ENCODE peak calls at places on chromosomes 11 and 22, in five cellular contexts. H is HCT116, I is mesendoderm, R is Karpas-422, X is fibroblast of lung. L is an unnamed sample.

GRCh38 chr22:44363214-44363979 is 50.6 kb upstream of the SHISAL1 start:
- DNase-seq in X (peak; percentile 97), H (no peak), R (no peak), I (no peak), L (peak; percentile 43)

GRCh38 chr22:19368876-19369275 is 62.7 kb downstream of the HIRA start:
- DNase-seq in R (no peak), I (no peak), X (no peak), H (no peak), L (no peak)

GRCh38 chr11:32098142-32098903 is 7.4 kb downstream of the RCN1 start:
- DNase-seq in R (no peak), X (no peak), I (no peak), H (no peak), L (no peak)

GRCh38 chr22:37990302-37990701 is 5.9 kb upstream of the SOX10 start:
- DNase-seq in H (no peak), R (no peak), I (no peak), X (peak; percentile 5), L (no peak)

GRCh38 chr11:23569134-23569533 is 708.9 kb upstream of the CCDC179 start:
- DNase-seq in H (no peak), R (no peak), X (peak; percentile 26), I (no peak), L (no peak)

GRCh38 chr11:100687032-100687629 is at the start of gene ARHGAP42:
- DNase-seq in I (peak; percentile 93), H (no peak), R (no peak), X (peak; percentile 62), L (peak; percentile 95)

GRCh38 chr11:70127653-70128434 is 49.7 kb downstream of the ANO1 start:
- DNase-seq in I (peak; percentile 84), R (no peak), H (no peak), X (no peak), L (no peak)

GRCh38 chr11:5992604-5993251 is 5.9 kb upstream of the OR52L1 start:
- DNase-seq in X (peak; percentile 4), I (peak; percentile 65), H (peak; percentile 13), R (peak; percentile 48), L (no peak)

GRCh38 chr11:126433244-126433846 is 77.9 kb downstream of the ST3GAL4 start:
- DNase-seq in R (no peak), X (no peak), I (no peak), H (no peak), L (no peak)

GRCh38 chr22:44884968-44885805 is 124.6 kb downstream of the PHF21B start:
- DNase-seq in H (no peak), X (no peak), I (peak; percentile 51), R (no peak), L (peak; percentile 57)

GRCh38 chr11:27912916-27913315 is 195.0 kb downstream of the KIF18A start:
- DNase-seq in R (no peak), X (peak; percentile 14), H (no peak), I (no peak), L (no peak)

GRCh38 chr22:28627791-28628190 is 51.8 kb downstream of the TTC28 start:
- DNase-seq in X (no peak), I (no peak), H (no peak), R (no peak), L (no peak)

GRCh38 chr11:18581825-18582224 is 6.7 kb downstream of the UEVLD start:
- DNase-seq in X (no peak), R (no peak), I (no peak), H (no peak), L (no peak)

GRCh38 chr11:7353100-7353499 is 101.4 kb downstream of the SYT9 start:
- DNase-seq in I (peak; percentile 81), R (peak; percentile 82), X (no peak), H (peak; percentile 22), L (peak; percentile 79)

GRCh38 chr11:61874460-61874809 is 16.9 kb downstream of the FADS3 start:
- DNase-seq in R (no peak), H (no peak), I (no peak), X (no peak), L (no peak)

GRCh38 chr11:22763166-22763565 is 66.4 kb downstream of the SVIP start:
- DNase-seq in H (no peak), R (no peak), X (no peak), I (peak; percentile 7), L (no peak)

GRCh38 chr22:27295605-27296004 is 506.0 kb downstream of the MN1 start:
- DNase-seq in X (no peak), I (no peak), H (no peak), R (no peak), L (no peak)

GRCh38 chr22:26812731-26813130 is 155.3 kb downstream of the MIAT start:
- DNase-seq in R (no peak), I (no peak), H (no peak), X (no peak), L (no peak)

GRCh38 chr22:48758905-48759875 is 1068.5 kb downstream of the BRD1 start:
- DNase-seq in H (no peak), I (no peak), R (no peak), X (no peak), L (peak; percentile 25)

GRCh38 chr11:61985863-61986262 is 18.4 kb upstream of the FTH1 start:
- DNase-seq in X (no peak), H (no peak), R (no peak), I (no peak), L (no peak)

GRCh38 chr11:126477526-126478275 is 122.2 kb downstream of the ST3GAL4 start:
- DNase-seq in R (peak; percentile 53), I (no peak), X (no peak), H (no peak), L (no peak)

GRCh38 chr11:43989162-43989961 is 46.9 kb downstream of the C11orf96 start:
- DNase-seq in X (no peak), R (no peak), I (peak; percentile 80), H (no peak), L (peak; percentile 75)

GRCh38 chr11:69234171-69234570 is 59.8 kb upstream of the MYEOV start:
- DNase-seq in R (no peak), I (no peak), X (no peak), H (no peak), L (peak; percentile 12)

GRCh38 chr22:33785283-33785991 is 134.8 kb downstream of the LARGE1 start:
- DNase-seq in R (no peak), H (no peak), I (no peak), X (peak; percentile 46), L (no peak)

GRCh38 chr11:61841636-61842332 is 13.7 kb downstream of the FADS2 start:
- DNase-seq in I (no peak), R (no peak), X (no peak), H (no peak), L (no peak)

GRCh38 chr22:46579751-46580449 is 40.3 kb upstream of the GRAMD4 start:
- DNase-seq in H (no peak), X (no peak), I (no peak), R (no peak), L (peak; percentile 50)

GRCh38 chr11:44711113-44711512 is 15.6 kb upstream of the TSPAN18 start:
- DNase-seq in X (no peak), I (peak; percentile 75), H (no peak), R (no peak), L (peak; percentile 74)

GRCh38 chr11:70948855-70949551 is 303.4 kb downstream of the SHANK2 start:
- DNase-seq in I (no peak), H (no peak), X (no peak), R (peak; percentile 46), L (no peak)

DNA sequence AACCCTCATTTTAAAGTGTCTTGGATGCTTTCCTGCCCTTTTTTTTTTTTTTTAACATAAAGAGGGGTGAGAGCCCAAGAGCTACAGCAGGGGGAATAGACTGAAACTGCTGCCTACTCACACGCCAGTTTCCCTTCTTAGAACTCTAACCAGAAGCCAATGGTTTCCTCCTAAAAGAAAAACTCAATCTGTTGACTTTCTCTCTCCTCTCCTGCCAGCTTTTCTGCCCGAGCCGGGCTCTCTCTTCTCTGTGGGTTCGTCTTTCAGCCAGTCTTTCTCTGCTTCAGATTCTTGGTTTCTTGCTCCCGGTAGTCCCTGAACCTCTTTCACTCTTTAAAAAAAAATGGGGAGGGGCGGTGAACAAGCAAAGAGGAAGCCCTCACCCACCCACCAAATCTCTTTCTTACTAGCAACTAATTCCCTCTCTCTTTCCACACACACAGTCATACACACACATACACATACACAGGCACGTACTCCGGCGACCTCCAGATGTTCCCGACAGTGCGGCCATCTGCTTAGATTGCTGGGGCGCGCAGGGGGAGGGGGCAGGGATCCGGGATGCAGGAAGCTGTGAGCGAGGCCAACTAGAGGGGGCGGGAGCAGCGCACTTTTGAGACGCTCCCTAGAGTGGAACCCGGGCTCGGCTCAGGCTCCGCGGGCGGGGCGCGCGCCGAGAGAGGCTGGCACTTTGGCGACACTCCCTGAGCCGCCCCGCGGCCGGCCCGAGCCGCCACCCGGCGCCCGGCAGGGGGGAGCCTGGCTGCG is 446 bp upstream of the TSKU start:
- DNase-seq in X (peak; percentile 97), H (peak; percentile 79), I (peak; percentile 98), R (peak; percentile 65), L (peak; percentile 98)
- H3K9ac ChIP-seq in X (peak overlapping the region; percentile 43), H (peak overlapping the region; percentile 96), I (peak overlapping the region; percentile 89), R (no peak overlapping the region), L (peak overlapping the region; percentile 96)

GRCh38 chr11:19712281-19713220 is at the start of gene NAV2:
- DNase-seq in I (peak; percentile 96), H (peak; percentile 66), R (peak; percentile 92), X (peak; percentile 92), L (peak; percentile 95)
- H3K27me3 ChIP-seq in I (peaks cover 10% of the 10 kb centered on the region), H (no peaks in the 10 kb centered on the region), R (no peaks in the 10 kb centered on the region), X (no peaks in the 10 kb centered on the region), L (peaks cover 67% of the 10 kb centered on the region)

GRCh38 chr11:78350646-78351165 is 66.9 kb downstream of the GAB2 start:
- DNase-seq in X (peak; percentile 64), I (no peak), R (peak; percentile 73), H (no peak), L (no peak)
- H3K4me3 ChIP-seq in X (peak overlapping the region; percentile 38), I (no peak overlapping the region), R (peak overlapping the region; percentile 54), H (no peak overlapping the region), L (no peak overlapping the region)

GRCh38 chr22:24954114-24954463 is 1.6 kb downstream of the KIAA1671 start:
- DNase-seq in X (no peak), R (no peak), H (no peak), I (peak; percentile 40), L (peak; percentile 55)

GRCh38 chr22:24952837-24953293 is 349 bp downstream of the KIAA1671 start:
- DNase-seq in X (peak; percentile 47), I (peak; percentile 93), H (peak; percentile 31), R (no peak), L (peak; percentile 90)

GRCh38 chr22:24953294-24954113 is 988 bp downstream of the KIAA1671 start:
- DNase-seq in R (no peak), X (no peak), I (no peak), H (no peak), L (peak; percentile 69)

GRCh38 chr22:24950272-24950902 is 2.1 kb upstream of the KIAA1671 start:
- DNase-seq in H (no peak), I (peak; percentile 97), X (no peak), R (no peak), L (peak; percentile 94)

DNA sequence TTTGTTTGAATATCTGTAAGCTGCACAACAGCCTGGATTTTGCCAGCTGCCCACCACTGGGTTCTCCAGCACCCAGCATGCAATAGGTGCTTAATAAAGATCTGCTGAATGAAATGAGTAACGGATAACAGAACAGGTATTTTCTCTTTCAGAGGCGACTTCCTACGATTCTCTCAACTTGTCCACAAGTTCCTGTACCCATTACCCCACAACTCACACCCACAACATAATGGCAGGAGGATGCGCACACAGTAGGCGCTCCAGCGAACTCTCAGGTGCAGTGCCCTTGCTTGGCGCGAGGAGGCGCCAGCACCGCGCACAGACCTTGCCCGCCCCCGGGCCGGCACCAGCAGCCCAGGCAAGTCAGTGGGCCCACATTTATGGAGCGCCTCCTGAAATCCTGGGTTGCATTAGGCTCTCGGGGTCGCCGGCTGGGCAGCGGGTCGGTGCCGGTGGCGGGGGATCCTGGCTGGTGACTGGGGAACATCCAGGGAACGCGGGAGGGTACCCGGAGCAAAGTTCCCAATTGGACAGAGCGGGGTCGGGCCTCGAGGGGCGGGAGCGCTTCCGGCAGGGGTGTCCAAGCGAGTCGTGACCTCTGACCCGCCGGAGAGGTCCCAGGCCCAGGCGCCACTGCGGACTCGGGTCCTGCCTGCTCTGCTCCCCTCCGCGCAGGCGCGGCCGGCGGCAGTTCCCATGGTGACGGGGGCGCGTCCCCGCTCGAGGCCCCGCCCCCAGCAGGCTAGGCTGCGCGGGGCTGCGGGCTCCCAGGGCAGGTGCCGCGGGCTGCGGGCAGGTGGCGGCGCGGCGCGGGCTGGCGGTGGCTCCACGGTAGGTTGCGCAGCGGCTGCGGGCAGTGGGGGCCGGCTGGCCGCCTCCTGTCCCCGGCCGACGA is at the start of gene KIAA1671:
- DNase-seq in X (peak; percentile 48), H (peak; percentile 53), R (no peak), I (peak; percentile 98), L (peak; percentile 99)
- H3K9ac ChIP-seq in X (peak within 1 kb of the TSS; percentile 52), H (peak within 1 kb of the TSS; percentile 92), R (no peak within 1 kb of the TSS), I (peak within 1 kb of the TSS; percentile 77), L (peak within 1 kb of the TSS; percentile 87)

L was measured in endodermal cell.